ENCODE peak calls at places on chromosomes 6 and 20, in seven cellular contexts. S is activated T-cell treated with anti-CD3 and anti-CD28 coated beads, Interleukin-2, amount 50 U/mL, for 48 hours; M is Calu3; H is kidney glomerular epithelial cell; L is T-helper 1 cell; K is stomach; D is NCI-H1417. O is an unnamed sample.

GRCh38 chr6:12163149-12163548 is 127.0 kb upstream of the EDN1 start:
- DNase-seq in H (no peak), L (peak), D (no peak), M (no peak), K (no peak), S (no peak), O (no peak)

GRCh38 chr20:57416296-57417022 is 25.3 kb downstream of the RBM38 start:
- DNase-seq in S (no peak), M (no peak), K (no peak), H (no peak), L (no peak), D (no peak), O (no peak)

GRCh38 chr6:29665942-29666825 is 9.3 kb downstream of the MOG start:
- DNase-seq in M (no peak), S (no peak), D (no peak), H (no peak), K (no peak), L (no peak), O (no peak)

GRCh38 chr20:51153867-51154707 is 131.2 kb upstream of the KCNG1 start:
- DNase-seq in M (no peak), H (no peak), L (no peak), S (no peak), K (no peak), D (no peak), O (no peak)

GRCh38 chr20:59176812-59177211 is 13.2 kb downstream of the ZNF831 start:
- DNase-seq in L (no peak), S (no peak), M (no peak), K (no peak), H (no peak), D (no peak), O (no peak)

GRCh38 chr6:32415521-32416019 is 8.6 kb upstream of the BTNL2 start:
- DNase-seq in M (peak), L (peak), K (peak), D (peak), S (peak), H (peak), O (peak)

GRCh38 chr6:39357998-39358686 is 35.6 kb upstream of the KCNK16 start:
- DNase-seq in H (peak), K (peak), D (peak), S (no peak), M (peak), L (no peak), O (no peak)

GRCh38 chr6:118860363-118860762 is 33.6 kb upstream of the ASF1A start:
- DNase-seq in L (no peak), M (no peak), S (no peak), K (no peak), D (no peak), H (no peak), O (no peak)

GRCh38 chr20:63009988-63010769 is 3.4 kb upstream of the BHLHE23 start:
- DNase-seq in L (peak), D (peak), S (peak), H (no peak), K (peak), M (no peak), O (no peak)

GRCh38 chr20:35791823-35792222 is 20.0 kb downstream of the PHF20 start:
- DNase-seq in D (no peak), S (no peak), H (no peak), M (no peak), K (no peak), L (no peak), O (no peak)

GRCh38 chr6:105757512-105758200 is 328.5 kb upstream of the PRDM1 start:
- DNase-seq in M (no peak), D (peak), H (no peak), L (peak), S (no peak), K (no peak), O (no peak)

GRCh38 chr20:59194023-59194935 is 30.7 kb downstream of the ZNF831 start:
- DNase-seq in L (no peak), H (no peak), D (no peak), K (no peak), M (no peak), S (no peak), O (no peak)

GRCh38 chr6:31776961-31777666 is at the start of gene VWA7:
- DNase-seq in D (peak), L (peak), M (peak), H (peak), K (peak), S (peak), O (no peak)

GRCh38 chr20:62725596-62726268 is 17.1 kb downstream of the NTSR1 start:
- DNase-seq in H (no peak), S (no peak), K (no peak), M (no peak), L (no peak), D (no peak), O (no peak)

GRCh38 chr6:168732676-168733075 is 291.7 kb downstream of the SMOC2 start:
- DNase-seq in S (no peak), M (no peak), L (no peak), D (no peak), K (no peak), H (no peak), O (no peak)

GRCh38 chr6:169567809-169568208 is 134.0 kb downstream of the WDR27 start:
- DNase-seq in M (no peak), H (no peak), K (no peak), L (no peak), D (no peak), S (no peak), O (no peak)

GRCh38 chr20:63537525-63538203 is 488 bp upstream of the PTK6 start:
- DNase-seq in H (peak), K (peak), D (peak), L (peak), M (peak), S (peak), O (peak)

GRCh38 chr20:36525620-36526365 is 15.5 kb upstream of the MYL9 start:
- DNase-seq in K (no peak), L (no peak), S (no peak), M (no peak), H (no peak), D (no peak), O (no peak)

GRCh38 chr20:47784599-47785320 is 521 bp downstream of the SULF2 start:
- DNase-seq in D (no peak), S (no peak), M (peak), L (no peak), H (peak), K (no peak), O (no peak)

GRCh38 chr6:155955038-155955437 is 499.4 kb upstream of the NOX3 start:
- DNase-seq in S (no peak), L (no peak), K (no peak), D (no peak), H (no peak), M (no peak), O (no peak)

O was measured in anterior cingulate cortex.